ENCODE peak calls at places on chromosomes 6 and 20, in seven cellular contexts. N is body of pancreas, K is Peyer's patch, W is ovary, E is NB4, O is heart left ventricle, F is A549. U is an unnamed sample.

GRCh38 chr6:157274116-157274470 is 49.2 kb downstream of the TMEM242 start:
- DNase-seq in N (no peak), K (no peak), W (no peak), E (no peak), O (no peak), F (no peak), U (no peak)

GRCh38 chr6:141313986-141314385 is 818.7 kb upstream of the GJE1 start:
- DNase-seq in N (no peak), K (no peak), W (no peak), E (no peak), O (no peak), F (no peak), U (no peak)

GRCh38 chr6:117540670-117541069 is 58.2 kb downstream of the DCBLD1 start:
- DNase-seq in N (no peak), K (no peak), W (no peak), E (no peak), O (no peak), F (peak), U (no peak)

GRCh38 chr20:52536841-52537400 is 345.3 kb upstream of the ZFP64 start:
- DNase-seq in N (no peak), K (no peak), W (no peak), E (no peak), O (no peak), F (no peak), U (no peak)

GRCh38 chr6:31622678-31623077 is 2.2 kb downstream of the PRRC2A start:
- DNase-seq in N (peak), K (no peak), W (no peak), E (peak), O (no peak), F (no peak), U (no peak)

GRCh38 chr6:10595731-10596664 is 74.8 kb downstream of the GCNT2 start:
- DNase-seq in N (no peak), K (no peak), W (no peak), E (peak), O (no peak), F (no peak), U (no peak)

GRCh38 chr6:20678831-20679352 is 144.6 kb downstream of the CDKAL1 start:
- DNase-seq in N (no peak), K (no peak), W (no peak), E (no peak), O (no peak), F (no peak), U (no peak)

GRCh38 chr20:32164984-32165735 is 42.4 kb downstream of the PLAGL2 start:
- DNase-seq in N (no peak), K (no peak), W (peak), E (no peak), O (no peak), F (no peak), U (peak)

GRCh38 chr20:47274449-47275108 is 81.9 kb downstream of the ZMYND8 start:
- DNase-seq in N (no peak), K (no peak), W (no peak), E (peak), O (no peak), F (peak), U (no peak)

GRCh38 chr6:136466789-136467585 is 83.2 kb downstream of the MAP7 start:
- DNase-seq in N (no peak), K (no peak), W (no peak), E (no peak), O (no peak), F (no peak), U (no peak)

GRCh38 chr6:47414517-47415167 is 62.9 kb upstream of the CD2AP start:
- DNase-seq in N (peak), K (no peak), W (no peak), E (peak), O (no peak), F (peak), U (peak)

GRCh38 chr20:44413575-44414345 is 58.3 kb downstream of the HNF4A start:
- DNase-seq in N (no peak), K (no peak), W (no peak), E (no peak), O (no peak), F (no peak), U (no peak)

GRCh38 chr6:47260021-47260420 is 49.7 kb downstream of the TNFRSF21 start:
- DNase-seq in N (no peak), K (no peak), W (no peak), E (no peak), O (no peak), F (no peak), U (no peak)

DNA sequence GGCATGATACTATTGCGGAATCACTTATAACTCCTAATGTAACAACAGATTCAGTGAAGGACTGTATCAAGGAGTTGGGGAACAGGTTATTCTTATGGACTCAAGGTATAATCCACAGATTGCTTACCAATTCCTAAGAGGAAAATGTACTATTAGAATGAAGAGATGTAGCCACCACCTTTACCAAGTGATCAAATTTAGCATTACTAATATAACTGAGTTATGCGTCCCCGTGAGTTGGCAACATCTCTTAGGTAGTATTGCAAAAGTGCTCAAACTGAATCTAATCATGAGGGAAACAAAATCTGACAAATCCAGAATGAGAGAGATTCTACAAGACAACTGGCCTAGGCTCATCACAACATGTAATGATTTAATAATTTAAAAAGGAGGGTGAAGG is 777 bp upstream of the SNRNP48 start:
- DNase-seq in N (no peak), K (no peak), W (no peak), E (peak), O (no peak), F (no peak), U (no peak)
- H3K4me3 ChIP-seq in N (no peak), K (no peak), W (peak), E (peak), O (no peak), F (no peak), U (no peak)

DNA sequence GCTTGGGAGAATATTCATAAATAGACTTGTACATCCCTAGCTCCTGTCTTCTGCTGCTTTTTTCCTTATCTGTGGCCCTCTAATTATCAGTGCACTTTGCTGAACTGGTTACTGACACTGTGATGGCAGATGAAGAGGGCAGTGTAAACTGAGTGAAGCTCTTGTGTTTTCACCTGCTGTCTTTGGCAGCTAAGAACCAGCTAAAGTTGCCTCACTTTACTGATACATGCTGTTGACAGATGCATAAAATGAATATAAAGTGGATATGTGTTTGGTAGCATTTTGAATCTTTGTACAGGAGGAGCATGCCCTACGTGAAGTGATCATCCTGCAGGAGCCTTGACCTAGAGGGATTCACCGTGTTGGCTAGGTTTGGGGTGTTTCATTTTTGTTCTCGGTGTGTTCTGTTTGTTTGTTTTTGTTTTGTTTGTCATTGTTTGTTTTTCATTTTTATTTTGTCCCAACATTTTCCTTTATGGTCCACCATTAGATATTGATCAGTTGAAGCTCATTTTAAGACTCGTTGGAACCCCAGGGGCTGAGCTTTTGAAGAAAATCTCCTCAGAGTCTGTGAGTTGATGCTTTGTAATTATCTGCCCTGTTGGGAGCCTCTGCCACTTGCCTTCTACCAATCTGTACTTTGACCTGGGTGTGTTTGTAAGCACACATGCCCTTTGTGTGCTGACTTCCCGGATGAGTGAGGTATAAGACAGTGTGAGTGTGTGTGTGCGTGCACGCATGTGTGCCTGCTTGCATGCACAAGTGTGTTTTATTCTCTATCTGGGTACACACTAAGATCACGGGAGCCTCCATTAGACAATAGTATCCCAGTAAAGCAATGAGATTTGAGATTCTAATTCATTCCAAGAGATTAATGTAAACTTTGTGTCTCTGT is 34.6 kb upstream of the MAPK13 start:
- DNase-seq in N (no peak), K (no peak), W (no peak), E (no peak), O (no peak), F (peak), U (no peak)
- TF ChIP-seq POLR2A in N (no peak), K (peak), W (no peak), E (no peak), O (no peak), F (no peak), U (no peak)

GRCh38 chr6:146542881-146543210 is 787 bp upstream of the RAB32 start:
- DNase-seq in N (no peak), K (no peak), W (no peak), E (no peak), O (no peak), F (no peak), U (no peak)
- H3K4me3 ChIP-seq in N (no peak), K (peak), W (peak), E (peak), O (peak), F (peak), U (no peak)

DNA sequence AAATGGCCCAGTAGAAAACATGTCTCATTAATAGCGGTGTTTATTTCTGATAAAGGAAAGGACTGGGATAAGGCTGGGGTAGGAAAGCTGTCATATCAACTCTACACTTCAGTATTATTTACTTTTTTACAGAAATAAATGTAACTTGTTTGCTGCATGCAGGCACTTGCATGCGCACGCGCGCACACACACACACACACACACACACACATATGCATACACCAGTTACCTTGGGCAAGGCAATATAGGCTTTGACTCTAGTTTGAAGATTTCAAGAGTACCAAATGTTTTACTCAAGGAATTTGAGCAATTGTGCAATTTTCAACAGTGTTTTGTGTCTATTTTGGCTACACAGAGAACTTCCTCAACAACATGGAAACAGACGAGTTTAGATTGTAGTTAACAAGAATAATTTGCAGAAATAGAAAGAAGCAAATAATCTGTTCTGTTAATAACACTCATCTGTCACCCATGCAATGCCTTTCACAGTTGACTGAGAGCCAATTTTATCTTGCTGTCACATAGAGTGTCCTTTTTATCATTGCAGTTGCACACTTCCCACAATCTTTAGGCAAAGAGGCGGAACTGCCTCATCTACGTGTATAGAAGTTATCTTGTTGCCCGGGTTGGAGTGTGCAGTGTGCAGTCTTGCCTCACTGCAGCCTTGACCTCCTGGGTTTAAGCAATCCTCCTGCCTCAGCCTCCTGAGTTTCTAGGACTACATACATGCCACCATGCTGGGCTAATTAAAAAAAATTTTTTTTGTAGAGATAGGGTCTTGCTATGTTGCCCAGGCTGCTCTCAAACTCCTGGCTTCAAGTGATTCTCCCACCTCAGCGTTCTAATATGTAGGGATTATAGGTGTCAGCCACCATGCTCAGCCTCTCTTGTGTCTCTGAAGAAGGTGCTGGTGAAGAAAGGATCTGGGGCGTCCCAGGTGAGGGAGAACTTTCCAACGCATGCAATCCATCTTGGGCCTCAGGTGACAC is 74.8 kb upstream of the SHLD1 start:
- DNase-seq in N (no peak), K (no peak), W (no peak), E (peak), O (no peak), F (no peak), U (no peak)
- TF ChIP-seq POLR2A in N (no peak), K (no peak), W (no peak), E (no peak), O (no peak), F (no peak), U (no peak)

GRCh38 chr6:158662607-158663464 is 13.0 kb downstream of the SYTL3 start:
- DNase-seq in N (no peak), K (no peak), W (peak), E (peak), O (no peak), F (no peak), U (no peak)

GRCh38 chr6:158661156-158661555 is 11.3 kb downstream of the SYTL3 start:
- DNase-seq in N (no peak), K (no peak), W (no peak), E (no peak), O (no peak), F (no peak), U (no peak)

GRCh38 chr6:158666637-158667359 is 16.9 kb downstream of the SYTL3 start:
- DNase-seq in N (peak), K (no peak), W (no peak), E (peak), O (no peak), F (no peak), U (no peak)

GRCh38 chr6:158665332-158665731 is 15.5 kb downstream of the SYTL3 start:
- DNase-seq in N (no peak), K (no peak), W (no peak), E (no peak), O (no peak), F (no peak), U (no peak)

GRCh38 chr6:158663465-158664167 is 13.8 kb downstream of the SYTL3 start:
- DNase-seq in N (peak), K (no peak), W (no peak), E (no peak), O (no peak), F (no peak), U (no peak)
- H3K4me3 ChIP-seq in N (no peak), K (peak), W (peak), E (no peak), O (no peak), F (no peak), U (no peak)

GRCh38 chr6:41199427-41200246 is 1.3 kb downstream of the TREML2 start:
- DNase-seq in N (no peak), K (peak), W (no peak), E (peak), O (no peak), F (no peak), U (no peak)

GRCh38 chr6:41197234-41197633 is 3.7 kb downstream of the TREML2 start:
- DNase-seq in N (no peak), K (no peak), W (no peak), E (no peak), O (no peak), F (no peak), U (no peak)

GRCh38 chr6:41201784-41202181 is 834 bp upstream of the TREML2 start:
- DNase-seq in N (no peak), K (peak), W (no peak), E (peak), O (no peak), F (no peak), U (no peak)

GRCh38 chr6:41200901-41201783 is at the start of gene TREML2:
- DNase-seq in N (no peak), K (peak), W (no peak), E (peak), O (no peak), F (no peak), U (no peak)

DNA sequence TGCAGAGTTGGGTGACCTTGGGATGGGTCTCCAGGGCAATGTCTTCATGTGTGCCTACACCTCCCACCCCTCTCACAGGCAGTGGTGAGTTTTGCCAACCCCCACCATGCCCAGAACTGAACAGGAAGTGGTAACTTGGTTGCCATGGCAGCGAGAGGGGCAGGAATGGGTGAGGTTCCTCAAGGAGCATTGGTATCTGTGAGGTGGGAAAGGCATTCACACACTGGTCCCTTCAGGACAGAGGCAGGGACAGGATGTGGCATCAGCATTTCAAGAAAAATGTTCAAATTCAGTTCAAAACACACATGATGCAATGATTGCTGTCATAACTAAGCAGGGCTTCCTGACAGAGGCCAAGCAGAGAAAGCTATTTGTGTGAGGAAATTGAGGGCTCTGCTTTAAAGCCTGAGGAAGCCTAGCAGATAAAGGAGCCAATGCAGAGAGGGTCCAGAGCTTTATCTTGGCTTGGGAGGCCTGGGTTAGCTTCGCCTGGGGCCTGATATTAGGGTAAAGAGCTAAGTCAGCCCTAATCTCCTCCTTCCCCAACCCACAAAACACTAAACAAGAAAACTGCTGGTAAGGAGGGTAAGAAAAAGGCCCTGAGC is 551 bp downstream of the TREML2 start:
- DNase-seq in N (no peak), K (peak), W (no peak), E (peak), O (peak), F (no peak), U (peak)
- TF ChIP-seq POLR2A in N (no peak), K (no peak), W (no peak), E (no peak), O (no peak), F (no peak), U (no peak)

GRCh38 chr20:1267161-1267560 is 1.1 kb downstream of the SNPH start:
- DNase-seq in N (no peak), K (no peak), W (no peak), E (no peak), O (no peak), F (no peak), U (no peak)
- H3K4me3 ChIP-seq in N (no peak), K (peak), W (peak), E (no peak), O (no peak), F (peak), U (no peak)

U was measured in adrenal gland.